ENCODE peak calls at places on chromosomes 5 and 9, in seven cellular contexts. Y, T, Z, G, A, R and H are unnamed samples.

GRCh38 chr9:129549139-129549538 is 71.8 kb downstream of the C9orf50 start:
- DNase-seq in Y (no peak), T (no peak), Z (no peak), G (no peak), A (no peak), R (no peak), H (no peak)

GRCh38 chr5:146426853-146427618 is 20.1 kb upstream of the TCERG1 start:
- DNase-seq in Y (peak), T (no peak), Z (peak), G (no peak), A (no peak), R (no peak), H (no peak)

GRCh38 chr9:88722753-88723152 is 187.8 kb downstream of the NXNL2 start:
- DNase-seq in Y (no peak), T (no peak), Z (peak), G (no peak), A (no peak), R (no peak), H (no peak)

GRCh38 chr5:105501315-105501714 is 1938.7 kb upstream of the NUDT12 start:
- DNase-seq in Y (no peak), T (no peak), Z (no peak), G (no peak), A (no peak), R (no peak), H (no peak)

GRCh38 chr5:147303976-147304375 is 69.2 kb downstream of the STK32A start:
- DNase-seq in Y (no peak), T (no peak), Z (peak), G (no peak), A (no peak), R (no peak), H (no peak)

GRCh38 chr9:85599540-85600140 is 142.1 kb downstream of the AGTPBP1 start:
- DNase-seq in Y (no peak), T (no peak), Z (peak), G (no peak), A (no peak), R (no peak), H (no peak)

GRCh38 chr5:124747770-124748686 is 1.6 kb upstream of the ZNF608 start:
- DNase-seq in Y (peak), T (no peak), Z (peak), G (no peak), A (no peak), R (no peak), H (no peak)

GRCh38 chr5:31984691-31985090 is 189.4 kb downstream of the GOLPH3 start:
- DNase-seq in Y (no peak), T (no peak), Z (no peak), G (no peak), A (no peak), R (no peak), H (no peak)

GRCh38 chr5:168578006-168578405 is 1.2 kb downstream of the PANK3 start:
- DNase-seq in Y (no peak), T (no peak), Z (peak), G (no peak), A (no peak), R (no peak), H (no peak)

DNA sequence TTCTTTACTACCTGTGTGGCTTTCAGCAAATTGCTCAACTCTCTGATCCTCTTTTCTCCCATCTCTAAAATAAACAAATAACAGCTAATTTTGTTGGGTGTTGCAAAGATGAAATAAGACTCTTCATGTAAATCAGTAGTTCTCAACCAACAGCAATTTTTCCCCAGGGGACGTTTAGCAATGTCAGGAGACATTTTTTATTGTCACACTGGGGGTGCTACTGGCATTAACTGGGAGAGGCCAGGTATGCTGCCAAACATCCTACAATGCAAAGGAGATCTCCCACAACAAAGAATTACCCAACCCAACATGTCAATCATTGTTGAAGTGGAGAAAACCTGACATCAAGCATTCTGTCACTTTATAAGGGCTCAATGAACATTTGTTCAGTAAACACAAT is 19.7 kb downstream of the ADRA1B start:
- DNase-seq in Y (no peak), T (no peak), Z (no peak), G (no peak), A (no peak), R (no peak), H (no peak)
- TF ChIP-seq CTCF in Y (no peak), T (no peak), Z (no peak), G (no peak), A (no peak), R (no peak), H (no peak)

GRCh38 chr9:127424669-127424986 is 446 bp downstream of the ZNF79 start:
- DNase-seq in Y (no peak), T (no peak), Z (no peak), G (no peak), A (no peak), R (no peak), H (no peak)
- TF ChIP-seq CTCF in Y (no peak), T (no peak), Z (no peak), G (no peak), A (no peak), R (no peak), H (no peak)

GRCh38 chr5:56366986-56367385 is 133.9 kb upstream of the ANKRD55 start:
- DNase-seq in Y (no peak), T (no peak), Z (no peak), G (no peak), A (no peak), R (no peak), H (no peak)

GRCh38 chr5:56369333-56369947 is 136.3 kb upstream of the ANKRD55 start:
- DNase-seq in Y (no peak), T (no peak), Z (peak), G (no peak), A (no peak), R (no peak), H (no peak)

DNA sequence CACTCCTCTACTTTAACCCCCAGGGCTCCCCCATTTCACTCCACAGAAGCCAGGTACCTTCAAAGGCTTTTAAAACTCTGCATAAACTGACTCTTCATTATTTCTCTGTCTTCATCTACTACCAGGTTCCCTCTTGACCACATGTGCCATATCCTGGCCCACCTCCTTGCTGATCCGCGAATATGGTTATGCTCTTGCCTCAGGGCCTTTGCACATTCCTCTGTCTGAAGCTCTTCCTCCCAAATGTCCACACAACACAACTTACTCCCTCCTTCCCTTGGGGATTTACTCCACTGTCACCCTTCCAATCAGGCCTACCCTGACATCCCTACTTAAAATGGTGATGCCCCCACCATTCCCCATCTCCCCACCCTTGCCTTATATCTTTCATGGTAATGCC is 134.6 kb upstream of the ANKRD55 start:
- DNase-seq in Y (no peak), T (no peak), Z (no peak), G (no peak), A (no peak), R (no peak), H (no peak)
- TF ChIP-seq CTCF in Y (no peak), T (no peak), Z (no peak), G (no peak), A (no peak), R (no peak), H (no peak)

DNA sequence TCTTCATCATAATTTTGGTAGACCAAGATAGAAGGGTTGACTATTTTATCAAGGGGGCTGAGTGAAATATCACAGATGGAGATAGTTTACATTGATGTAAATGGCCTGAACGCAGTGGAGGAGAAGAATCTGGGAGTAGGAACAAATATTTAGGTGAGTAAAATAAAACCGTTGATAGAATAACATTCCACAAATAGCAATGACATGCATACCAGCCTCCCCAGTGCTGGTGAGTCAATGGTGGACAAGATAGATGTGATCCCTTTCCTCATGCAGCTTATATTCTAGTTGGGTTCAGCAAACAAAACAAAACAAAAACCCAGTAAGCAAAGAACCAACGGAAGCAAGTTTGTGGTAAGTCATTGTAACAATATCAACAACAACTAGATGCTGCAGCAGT is 385.2 kb downstream of the FAM170A start:
- DNase-seq in Y (no peak), T (no peak), Z (no peak), G (no peak), A (no peak), R (no peak), H (no peak)
- TF ChIP-seq CTCF in Y (no peak), T (no peak), Z (no peak), G (no peak), A (no peak), R (no peak), H (no peak)

DNA sequence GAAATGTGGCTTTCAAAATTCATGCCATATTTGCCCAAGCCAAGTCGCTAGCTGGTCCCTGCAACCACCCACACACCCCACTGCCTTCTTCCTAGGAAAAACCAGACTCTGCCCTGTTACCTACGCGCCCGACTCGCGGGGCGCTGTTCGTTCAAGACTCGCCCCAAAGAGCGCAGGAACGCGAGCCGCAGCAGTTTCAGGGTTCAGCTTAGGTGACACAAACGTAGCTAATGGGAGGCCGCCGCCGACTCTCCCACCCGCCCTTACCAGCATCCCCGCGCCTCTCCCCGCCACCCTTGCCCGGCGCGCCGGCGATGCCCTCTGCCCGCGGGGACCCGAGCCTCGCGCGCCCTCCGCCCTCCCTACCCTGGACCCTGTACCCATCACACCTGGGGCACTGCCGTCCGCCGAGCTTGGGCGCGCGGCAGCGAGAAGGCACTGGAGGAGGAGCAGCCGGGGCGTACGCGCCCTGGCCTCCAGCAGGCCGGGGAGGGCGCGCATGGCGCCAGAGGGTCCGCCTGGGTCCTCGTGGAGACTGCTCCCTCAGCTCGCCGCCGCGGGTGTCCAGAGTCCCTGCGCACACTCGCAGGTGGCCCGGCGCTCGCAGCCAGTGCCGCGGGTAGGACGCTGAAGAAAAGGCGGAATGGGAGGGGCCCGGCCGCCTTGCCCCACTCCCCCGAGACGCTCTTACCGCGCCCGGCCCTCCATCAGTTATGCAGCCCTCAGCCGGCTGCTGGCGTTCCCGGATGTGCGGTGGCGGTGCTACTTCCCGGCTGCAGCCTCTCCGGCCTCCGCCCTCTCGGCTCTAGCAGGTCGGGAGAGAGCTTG is at the start of gene EMB:
- DNase-seq in Y (peak), T (peak), Z (peak), G (peak), A (no peak), R (peak), H (no peak)
- TF ChIP-seq CTCF in Y (peak), T (no peak), Z (no peak), G (no peak), A (no peak), R (peak), H (peak)

DNA sequence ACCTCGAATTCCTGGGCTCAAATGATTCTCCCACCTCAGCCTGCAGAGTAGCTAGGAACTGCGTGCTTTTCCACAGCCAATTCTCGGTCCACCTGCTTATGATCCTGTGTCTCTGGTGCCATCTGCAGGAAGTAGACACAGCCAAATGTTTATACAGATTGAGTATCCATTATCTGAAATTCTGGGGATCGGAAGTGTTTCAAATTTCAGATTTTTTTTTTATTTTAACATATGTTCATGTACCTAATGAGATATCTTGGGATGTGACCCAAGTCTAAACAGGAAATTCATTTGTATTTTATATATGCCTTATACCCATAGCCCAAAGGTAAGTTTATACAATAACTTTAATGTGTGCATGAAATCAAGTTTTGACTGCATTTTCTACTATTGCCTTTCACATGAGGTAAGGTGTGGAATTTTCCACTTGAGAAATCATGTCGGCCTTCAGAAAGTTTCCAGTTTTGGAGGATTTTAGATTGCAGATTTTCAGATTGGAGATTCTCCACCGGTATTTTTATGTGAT is 89.5 kb downstream of the ESM1 start:
- DNase-seq in Y (peak), T (no peak), Z (peak), G (no peak), A (peak), R (no peak), H (no peak)
- TF ChIP-seq CTCF in Y (peak), T (no peak), Z (peak), G (peak), A (peak), R (peak), H (peak)